ENCODE peak calls at places on chromosomes 1 and 21, in five cellular contexts. O is NCI-H774; E is T-helper 2 cell; M is Caki2; J is activated effector memory CD4-positive, alpha-beta T cell treated with Interleukin-2 at 50 U/mL for 16 hours. T is an unnamed sample.
A peak's percentile ranks its signal among the peaks of the same experiment; 100 is the strongest.

GRCh38 chr1:94698759-94699502 is 121.2 kb upstream of the SLC44A3 start:
- DNase-seq in O (no peak), M (no peak), J (no peak), E (no peak), T (no peak)

GRCh38 chr1:111852216-111852615 is 96.5 kb downstream of the DDX20 start:
- DNase-seq in O (no peak), J (no peak), M (no peak), E (no peak), T (no peak)

GRCh38 chr1:35539073-35539823 is 18.0 kb downstream of the KIAA0319L start:
- DNase-seq in M (no peak), J (peak; percentile 27), O (no peak), E (peak; percentile 32), T (peak; percentile 61)

GRCh38 chr1:235588916-235589515 is 60.6 kb downstream of the GNG4 start:
- DNase-seq in M (no peak), E (no peak), O (no peak), J (no peak), T (no peak)

GRCh38 chr1:206709772-206710456 is 25.2 kb downstream of the MAPKAPK2 start:
- DNase-seq in M (no peak), E (no peak), O (no peak), J (no peak), T (no peak)

GRCh38 chr21:39673736-39674135 is 61.0 kb downstream of the B3GALT5 start:
- DNase-seq in E (no peak), J (no peak), O (no peak), M (no peak), T (peak; percentile 7)

GRCh38 chr1:56073614-56074356 is 505.6 kb downstream of the PLPP3 start:
- DNase-seq in E (no peak), O (no peak), J (no peak), M (no peak), T (no peak)

GRCh38 chr1:11383553-11384169 is 95.3 kb upstream of the DISP3 start:
- DNase-seq in M (no peak), E (no peak), O (no peak), J (no peak), T (no peak)

GRCh38 chr1:3308053-3308452 is 146.4 kb upstream of the ARHGEF16 start:
- DNase-seq in O (no peak), J (no peak), E (no peak), M (no peak), T (no peak)

GRCh38 chr1:205976708-205977107 is 26.5 kb downstream of the RAB7B start:
- DNase-seq in M (no peak), E (no peak), J (no peak), O (no peak), T (peak; percentile 93)

GRCh38 chr1:115911298-115911697 is 65.0 kb upstream of the SLC22A15 start:
- DNase-seq in O (no peak), J (no peak), E (no peak), M (no peak), T (peak; percentile 8)

GRCh38 chr1:63592536-63593302 is 492 bp upstream of the PGM1 start:
- DNase-seq in M (no peak), O (no peak), J (no peak), E (no peak), T (no peak)

GRCh38 chr21:46205121-46205520 is 20.9 kb upstream of the SPATC1L start:
- DNase-seq in J (no peak), O (no peak), E (no peak), M (no peak), T (no peak)

GRCh38 chr1:202811296-202812175 is 782 bp downstream of the PCAT6 start:
- DNase-seq in M (no peak), O (no peak), E (no peak), J (peak; percentile 24), T (no peak)

GRCh38 chr1:189775343-189775742 is 702.3 kb downstream of the BRINP3 start:
- DNase-seq in M (peak; percentile 27), J (no peak), E (no peak), O (no peak), T (no peak)

GRCh38 chr1:244290386-244290785 is 161.3 kb downstream of the ADSS2 start:
- DNase-seq in M (no peak), E (no peak), O (no peak), J (no peak), T (no peak)

GRCh38 chr1:5497471-5497870 is 494.8 kb downstream of the NPHP4 start:
- DNase-seq in E (no peak), M (no peak), O (no peak), J (no peak), T (no peak)

GRCh38 chr1:75732703-75733102 is 8.2 kb downstream of the ACADM start:
- DNase-seq in J (no peak), E (no peak), M (no peak), O (no peak), T (no peak)

GRCh38 chr1:110948038-110948810 is 15.5 kb downstream of the LRIF1 start:
- DNase-seq in E (no peak), M (no peak), J (no peak), O (no peak), T (no peak)

GRCh38 chr1:41474490-41475271 is 9.8 kb downstream of the EDN2 start:
- DNase-seq in M (no peak), E (no peak), J (no peak), O (no peak), T (no peak)

GRCh38 chr1:96521994-96522760 is 199.4 kb upstream of the PTBP2 start:
- DNase-seq in J (no peak), E (no peak), M (peak; percentile 34), O (no peak), T (no peak)

GRCh38 chr1:84936116-84936810 is 43.3 kb upstream of the LPAR3 start:
- DNase-seq in J (no peak), O (peak; percentile 69), M (peak; percentile 23), E (peak; percentile 40), T (peak; percentile 56)

GRCh38 chr1:48223372-48224081 is 1.0 kb downstream of the SLC5A9 start:
- DNase-seq in O (peak; percentile 13), J (no peak), M (no peak), E (no peak), T (peak; percentile 66)

GRCh38 chr1:214864896-214865688 is 217.4 kb upstream of the KCNK2 start:
- DNase-seq in E (no peak), J (no peak), O (no peak), M (peak; percentile 21), T (no peak)

GRCh38 chr1:59263116-59263515 is 33.8 kb upstream of the FGGY start:
- DNase-seq in O (no peak), J (no peak), M (no peak), E (no peak), T (no peak)

GRCh38 chr1:150282558-150282958 is 204 bp downstream of the CIART start:
- DNase-seq in M (no peak), O (no peak), J (no peak), E (no peak), T (no peak)

GRCh38 chr1:150810958-150811676 is 3.1 kb upstream of the CTSK start:
- DNase-seq in M (no peak), E (no peak), J (no peak), O (no peak), T (peak; percentile 11)

GRCh38 chr1:226651732-226652105 is 87.4 kb downstream of the ITPKB start:
- DNase-seq in J (no peak), O (no peak), M (no peak), E (no peak), T (no peak)